ENCODE peak calls at places on chromosome 21, in seven cellular contexts. Q, N, Y, F, D, X and C are unnamed samples.

GRCh38 chr21:15592271-15592860 is 137.4 kb upstream of the USP25 start:
- DNase-seq in X (no peak), N (peak; percentile 56), Q (no peak), D (no peak), F (peak; percentile 21), Y (no peak), C (no peak)

GRCh38 chr21:23217597-23217996 is 2219.4 kb downstream of the NCAM2 start:
- DNase-seq in Y (no peak), X (no peak), F (no peak), D (no peak), N (no peak), Q (no peak), C (no peak)

GRCh38 chr21:32806810-32807386 is 35.3 kb upstream of the PAXBP1 start:
- DNase-seq in X (no peak), D (no peak), F (no peak), Y (no peak), N (peak; percentile 39), Q (no peak), C (no peak)

GRCh38 chr21:44299458-44300261 is at the start of gene PFKL:
- DNase-seq in D (peak; percentile 70), N (peak; percentile 86), X (no peak), Q (peak; percentile 80), F (no peak), Y (peak; percentile 83), C (no peak)

GRCh38 chr21:42106425-42106824 is 35.3 kb downstream of the UMODL1 start:
- DNase-seq in N (no peak), Y (no peak), D (no peak), Q (peak; percentile 41), X (no peak), F (no peak), C (no peak)

GRCh38 chr21:45592626-45593134 is 50.4 kb upstream of the SLC19A1 start:
- DNase-seq in Q (peak; percentile 13), F (no peak), X (no peak), N (no peak), Y (no peak), D (no peak), C (no peak)

GRCh38 chr21:31298618-31299269 is 45.3 kb downstream of the TIAM1 start:
- DNase-seq in X (no peak), D (no peak), Y (no peak), Q (no peak), F (no peak), N (no peak), C (no peak)

GRCh38 chr21:46349134-46349760 is 25.3 kb downstream of the PCNT start:
- DNase-seq in F (no peak), D (no peak), Q (no peak), X (no peak), N (no peak), Y (no peak), C (no peak)

GRCh38 chr21:25984538-25984937 is 186.0 kb downstream of the APP start:
- DNase-seq in X (no peak), D (no peak), F (no peak), Y (no peak), N (no peak), Q (no peak), C (no peak)

GRCh38 chr21:25986928-25987327 is 183.6 kb downstream of the APP start:
- DNase-seq in Y (no peak), Q (no peak), D (no peak), X (no peak), F (no peak), N (no peak), C (no peak)

GRCh38 chr21:25983745-25984144 is 186.8 kb downstream of the APP start:
- DNase-seq in X (no peak), D (no peak), N (no peak), Q (no peak), F (no peak), Y (no peak), C (no peak)

GRCh38 chr21:25985990-25986389 is 184.6 kb downstream of the APP start:
- DNase-seq in Q (no peak), Y (no peak), F (no peak), X (no peak), D (no peak), N (no peak), C (no peak)

DNA sequence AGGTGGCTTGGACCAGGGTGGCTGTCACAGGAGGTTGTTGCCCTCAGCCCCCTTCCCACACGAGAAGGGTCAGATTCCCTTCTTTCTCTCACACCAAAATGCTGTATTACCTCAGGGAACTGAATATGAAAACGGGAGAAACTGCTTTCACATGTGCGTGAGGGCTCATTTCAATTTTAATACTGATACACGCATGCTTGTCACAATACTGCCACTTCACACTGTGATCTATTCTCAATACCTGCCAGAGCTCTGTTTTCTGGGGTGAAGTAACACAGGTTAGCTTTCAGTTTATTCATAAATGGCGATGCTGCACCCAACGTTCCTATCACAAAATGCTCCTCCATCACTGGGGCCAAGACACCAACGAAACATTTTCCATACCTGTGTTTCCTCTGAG is 181.8 kb downstream of the APP start:
- DNase-seq in F (no peak), Y (no peak), X (no peak), D (no peak), Q (no peak), N (no peak), C (no peak)
- H3K4me3 ChIP-seq in F (no peak overlapping the region), Y (no peak overlapping the region), X (no peak overlapping the region), D (no peak overlapping the region), Q (no peak overlapping the region), N (no peak overlapping the region), C (no peak overlapping the region)

GRCh38 chr21:34523019-34523418 is 11.0 kb upstream of the KCNE1 start:
- DNase-seq in N (no peak), X (no peak), D (no peak), Y (no peak), Q (no peak), F (no peak), C (no peak)

GRCh38 chr21:34522284-34522683 is 10.3 kb upstream of the KCNE1 start:
- DNase-seq in Q (no peak), Y (no peak), D (no peak), F (no peak), N (no peak), X (no peak), C (no peak)

GRCh38 chr21:34526618-34527290 is 14.7 kb upstream of the KCNE1 start:
- DNase-seq in X (peak; percentile 80), Y (no peak), Q (peak; percentile 62), F (peak; percentile 100), D (peak; percentile 69), N (peak; percentile 99), C (peak; percentile 34)

GRCh38 chr21:34526236-34526617 is 14.2 kb upstream of the KCNE1 start:
- DNase-seq in X (no peak), D (no peak), N (peak; percentile 54), Y (no peak), F (no peak), Q (no peak), C (no peak)

DNA sequence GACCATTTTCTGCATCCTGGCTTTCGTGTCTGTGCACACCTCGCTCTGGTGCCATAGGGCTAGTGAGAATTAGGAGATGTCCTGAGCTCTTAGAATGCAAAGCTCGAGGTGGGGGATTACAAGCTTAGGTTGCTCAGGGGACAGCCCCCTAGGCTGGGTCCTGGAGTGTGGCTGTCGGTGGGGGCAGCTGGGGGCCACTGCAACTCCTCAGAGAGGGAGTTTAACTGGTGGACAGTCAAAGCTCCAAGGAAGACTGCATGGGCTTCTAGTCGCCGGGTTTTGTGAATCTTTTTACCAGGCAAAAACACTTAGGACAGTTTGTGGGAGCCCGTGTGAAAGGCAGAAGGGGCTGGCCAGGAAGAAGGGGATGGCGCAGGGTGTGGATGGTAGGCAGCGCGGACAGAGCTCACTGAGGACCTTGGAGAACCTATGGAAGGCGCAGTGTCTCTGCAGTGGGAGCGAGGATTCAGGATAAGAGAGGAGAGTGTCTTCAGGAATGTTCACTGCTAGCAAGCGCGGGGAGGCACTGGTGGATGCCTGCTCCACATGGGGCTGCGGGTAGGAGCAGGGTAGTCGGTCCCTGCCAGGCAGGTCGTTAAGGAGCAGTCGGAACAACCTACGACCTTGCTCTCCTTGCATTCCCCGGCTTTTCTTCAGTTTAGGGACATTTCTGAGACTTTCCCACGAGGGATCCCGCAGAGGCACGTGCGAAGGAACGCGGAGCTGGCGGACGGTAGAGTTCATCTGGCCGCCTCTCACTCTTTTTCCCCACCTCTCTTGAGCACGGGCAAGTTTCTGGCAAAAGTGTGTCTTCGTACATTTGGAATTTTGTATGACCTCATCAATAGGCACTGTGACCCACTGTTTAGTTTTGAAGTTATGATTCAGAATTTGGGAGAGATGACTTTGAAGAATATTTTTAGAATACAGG is 12.9 kb upstream of the KCNE1 start:
- DNase-seq in Y (no peak), F (no peak), Q (no peak), X (no peak), D (peak; percentile 23), N (peak; percentile 83), C (no peak)
- H3K27ac ChIP-seq in Y (peak overlapping the region; percentile 94), F (peak overlapping the region; percentile 80), Q (peak overlapping the region; percentile 91), X (no peak overlapping the region), D (peak overlapping the region; percentile 87), N (peak overlapping the region; percentile 94), C (peak overlapping the region; percentile 87)

GRCh38 chr21:34615487-34615814 is 538 bp upstream of the RCAN1 start:
- DNase-seq in D (no peak), N (no peak), X (no peak), F (no peak), Y (no peak), Q (no peak), C (no peak)
- H3K4me3 ChIP-seq in D (peak overlapping the region; percentile 41), N (peak overlapping the region; percentile 90), X (peak overlapping the region; percentile 60), F (peak overlapping the region; percentile 70), Y (peak overlapping the region; percentile 90), Q (peak overlapping the region; percentile 75), C (peak overlapping the region; percentile 74)

DNA sequence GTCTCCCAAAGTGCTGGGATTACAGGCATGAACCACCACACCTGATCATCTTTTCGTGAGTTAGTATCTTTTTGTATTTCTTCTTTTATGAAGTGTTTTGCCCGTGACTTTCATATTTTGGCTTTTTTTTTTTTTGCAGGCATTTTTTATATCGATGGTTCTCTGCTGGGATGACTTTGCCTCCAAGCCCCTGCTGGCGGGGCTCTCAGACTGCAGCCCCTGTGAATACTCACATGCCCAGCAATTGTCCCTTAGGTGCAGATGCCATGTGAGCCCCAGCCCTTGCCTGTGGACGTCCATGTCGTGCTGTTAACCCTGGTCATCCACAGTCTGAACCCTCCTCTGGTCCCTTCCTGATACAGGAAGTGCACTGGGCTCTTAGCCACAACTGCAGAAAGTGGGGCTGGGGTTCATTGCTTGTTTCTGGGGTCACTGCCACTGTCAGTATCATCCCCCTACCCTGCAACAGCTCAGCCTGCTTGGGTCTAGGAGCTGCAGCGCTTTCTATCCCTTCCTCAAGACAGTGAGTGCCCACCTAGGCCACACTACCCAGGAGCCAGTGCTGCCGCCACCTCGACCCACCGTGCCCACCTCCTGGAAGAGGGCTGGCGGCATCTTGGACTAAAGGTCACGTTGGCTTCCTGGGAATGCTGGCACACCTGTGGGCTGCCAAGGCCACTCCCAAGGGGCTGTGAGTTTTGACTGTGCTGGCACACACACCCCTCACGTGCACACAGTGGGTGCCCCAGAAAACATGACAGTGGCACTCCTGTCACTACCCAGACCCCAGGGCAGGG is 21.9 kb downstream of the CRYAA start:
- DNase-seq in X (no peak), Q (no peak), D (peak; percentile 5), F (no peak), N (no peak), Y (no peak), C (no peak)
- H3K27ac ChIP-seq in X (no peak overlapping the region), Q (no peak overlapping the region), D (no peak overlapping the region), F (no peak overlapping the region), N (no peak overlapping the region), Y (no peak overlapping the region), C (no peak overlapping the region)

GRCh38 chr21:21109736-21110135 is 111.5 kb downstream of the NCAM2 start:
- DNase-seq in N (no peak), X (no peak), Y (no peak), Q (no peak), F (no peak), D (no peak), C (no peak)
- H3K4me3 ChIP-seq in N (no peak overlapping the region), X (no peak overlapping the region), Y (no peak overlapping the region), Q (no peak overlapping the region), F (no peak overlapping the region), D (no peak overlapping the region), C (no peak overlapping the region)

GRCh38 chr21:34128124-34128523 is 54.7 kb downstream of the MRPS6 start:
- DNase-seq in Y (no peak), Q (no peak), F (no peak), N (peak; percentile 4), X (no peak), D (no peak), C (no peak)
- H3K27ac ChIP-seq in Y (no peak overlapping the region), Q (no peak overlapping the region), F (no peak overlapping the region), N (no peak overlapping the region), X (peak overlapping the region; percentile 15), D (peak overlapping the region; percentile 76), C (peak overlapping the region; percentile 92)